ENCODE peak calls at places on chromosomes 2 and 18, in four cellular contexts. B is GM12891, W is GM12878, T is K562. O is an unnamed sample.

GRCh38 chr2:64352292-64352691 is 101.7 kb upstream of the LGALSL start:
- DNase-seq in B (no peak), W (no peak), T (no peak), O (no peak)

GRCh38 chr2:50746526-50746925 is 285.4 kb downstream of the NRXN1 start:
- DNase-seq in B (peak; percentile 5), W (no peak), T (peak; percentile 11), O (peak; percentile 3)

GRCh38 chr2:170714156-170715061 is 728 bp upstream of the SP5 start:
- DNase-seq in B (peak; percentile 29), W (no peak), T (peak; percentile 96), O (no peak)

GRCh38 chr2:174227748-174228147 is 20.6 kb downstream of the OLA1 start:
- DNase-seq in B (no peak), W (no peak), T (no peak), O (no peak)

GRCh38 chr18:68431922-68432198 is 283.0 kb downstream of the TMX3 start:
- DNase-seq in B (no peak), W (no peak), T (no peak), O (no peak)

GRCh38 chr2:69995511-69995910 is 34.1 kb upstream of the ASPRV1 start:
- DNase-seq in B (no peak), W (no peak), T (no peak), O (no peak)

GRCh38 chr2:3243804-3244203 is 133.8 kb downstream of the EIPR1 start:
- DNase-seq in B (no peak), W (no peak), T (no peak), O (no peak)

GRCh38 chr2:189685540-189686229 is 11.2 kb downstream of the ANKAR start:
- DNase-seq in B (no peak), W (no peak), T (no peak), O (peak; percentile 64)

GRCh38 chr18:34647251-34647650 is 62.8 kb upstream of the DTNA start:
- DNase-seq in B (no peak), W (no peak), T (no peak), O (no peak)

GRCh38 chr18:55095579-55095978 is 136.3 kb upstream of the CCDC68 start:
- DNase-seq in B (no peak), W (no peak), T (no peak), O (no peak)

GRCh38 chr2:14621114-14621513 is 11.4 kb upstream of the LRATD1 start:
- DNase-seq in B (no peak), W (no peak), T (no peak), O (no peak)

GRCh38 chr2:101064868-101065549 is 62.9 kb downstream of the RPL31 start:
- DNase-seq in B (no peak), W (no peak), T (no peak), O (no peak)

GRCh38 chr2:85796549-85797262 is 42.9 kb downstream of the ATOH8 start:
- DNase-seq in B (no peak), W (no peak), T (no peak), O (no peak)

GRCh38 chr2:139080244-139080643 is 300.1 kb upstream of the NXPH2 start:
- DNase-seq in B (no peak), W (no peak), T (no peak), O (no peak)

GRCh38 chr2:98576666-98577312 is 31.5 kb downstream of the COA5 start:
- DNase-seq in B (no peak), W (no peak), T (no peak), O (no peak)

GRCh38 chr2:59734743-59735142 is 818.7 kb downstream of the BCL11A start:
- DNase-seq in B (no peak), W (no peak), T (no peak), O (no peak)

GRCh38 chr18:45456076-45457066 is 158.9 kb upstream of the SLC14A2 start:
- DNase-seq in B (no peak), W (no peak), T (no peak), O (no peak)
- TF ChIP-seq SPI1 in B (no peak), W (peak; percentile 66), T (peak; percentile 60), O (peak; percentile 84)

DNA sequence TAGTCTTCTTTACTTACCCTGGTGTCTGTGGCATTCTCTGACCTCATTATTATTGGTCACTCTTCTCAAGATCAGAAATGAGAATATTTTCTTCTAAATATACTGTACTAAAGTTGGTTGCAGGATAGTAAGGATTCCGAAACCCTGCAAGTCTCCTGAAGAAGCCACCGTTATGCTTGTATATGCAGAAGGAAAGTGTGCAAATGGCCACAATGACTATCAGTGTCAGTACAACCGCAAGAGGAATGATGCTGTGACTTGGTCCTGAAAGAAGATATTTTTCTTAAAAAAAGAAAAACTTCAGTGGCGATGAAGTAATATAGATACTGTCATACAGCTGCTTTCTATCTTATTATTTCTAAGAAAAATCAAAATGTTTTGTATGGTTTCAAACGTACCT is 120.7 kb downstream of the PLA2R1 start:
- DNase-seq in B (no peak), W (no peak), T (no peak), O (no peak)
- TF ChIP-seq SPI1 in B (no peak), W (no peak), T (no peak), O (no peak)

GRCh38 chr2:58634653-58635347 is 393.7 kb upstream of the FANCL start:
- DNase-seq in B (no peak), W (no peak), T (no peak), O (no peak)
- TF ChIP-seq SPI1 in B (no peak), W (no peak), T (no peak), O (no peak)

DNA sequence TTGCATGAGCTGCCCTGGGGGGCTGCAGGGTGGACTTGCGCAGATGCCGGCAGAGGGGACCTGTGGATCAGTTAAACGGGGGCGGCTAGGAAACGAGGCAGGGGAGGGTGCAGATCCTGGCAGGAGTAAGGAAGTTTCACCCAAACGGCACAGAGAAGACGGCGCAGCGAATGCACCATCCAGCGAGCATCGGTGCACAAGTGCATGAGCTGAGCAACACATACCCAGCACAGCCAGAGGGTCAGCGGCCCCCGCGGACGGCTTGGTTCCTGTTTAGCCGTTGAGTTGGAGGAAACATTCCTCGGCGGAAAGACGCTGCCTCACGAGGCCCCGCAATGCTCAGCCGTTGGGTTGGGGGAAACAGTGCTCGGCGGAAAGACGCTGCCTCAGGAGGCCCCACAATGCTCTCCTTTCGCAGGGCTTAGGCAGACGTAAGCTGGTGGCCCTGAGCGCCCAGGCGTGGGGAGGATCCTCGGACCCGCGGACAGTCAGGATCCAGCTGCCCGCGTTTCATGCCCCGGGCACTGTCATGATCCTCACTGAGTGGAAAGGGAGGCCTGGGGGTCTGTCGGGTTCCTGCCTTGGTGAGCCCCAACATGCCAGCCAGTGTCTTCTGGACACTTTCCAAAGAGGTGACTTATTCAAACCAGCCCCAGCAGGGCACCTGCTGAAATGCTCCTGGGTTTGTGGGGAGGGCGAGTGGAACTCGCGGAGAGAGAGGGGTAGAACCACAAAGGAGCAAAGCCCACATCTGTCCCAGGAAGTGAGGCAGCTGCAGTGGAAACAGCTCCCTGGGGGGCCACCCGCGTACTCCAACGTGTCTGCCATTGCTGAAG is 86.3 kb downstream of the NDUFA10 start:
- DNase-seq in B (no peak), W (no peak), T (no peak), O (no peak)
- TF ChIP-seq SPI1 in B (no peak), W (no peak), T (no peak), O (no peak)

DNA sequence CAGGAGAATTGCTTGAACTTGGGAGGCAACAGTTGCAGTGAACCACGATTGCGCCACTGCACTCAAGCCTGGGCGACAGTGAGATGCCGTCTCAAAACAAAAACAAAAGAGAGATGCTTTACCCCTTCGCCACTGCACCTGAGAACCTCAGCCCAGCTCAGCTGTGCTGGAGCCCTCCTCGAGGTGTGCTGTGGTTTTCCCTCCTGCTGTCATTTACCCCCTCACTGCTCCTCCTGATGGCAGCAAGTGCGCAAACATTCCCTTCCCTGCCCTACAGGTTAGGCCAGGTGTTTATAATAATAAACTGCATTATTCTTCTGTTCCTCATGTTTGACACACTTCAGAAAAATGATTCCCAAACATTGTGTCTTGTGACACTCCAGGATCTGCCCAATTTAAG is 8.4 kb downstream of the FBXO36 start:
- DNase-seq in B (no peak), W (no peak), T (no peak), O (no peak)
- TF ChIP-seq SPI1 in B (no peak), W (no peak), T (no peak), O (no peak)

GRCh38 chr18:4987452-4988405 is 209.3 kb downstream of the AKAIN1 start:
- DNase-seq in B (no peak), W (no peak), T (no peak), O (no peak)
- TF ChIP-seq SPI1 in B (no peak), W (no peak), T (no peak), O (no peak)

DNA sequence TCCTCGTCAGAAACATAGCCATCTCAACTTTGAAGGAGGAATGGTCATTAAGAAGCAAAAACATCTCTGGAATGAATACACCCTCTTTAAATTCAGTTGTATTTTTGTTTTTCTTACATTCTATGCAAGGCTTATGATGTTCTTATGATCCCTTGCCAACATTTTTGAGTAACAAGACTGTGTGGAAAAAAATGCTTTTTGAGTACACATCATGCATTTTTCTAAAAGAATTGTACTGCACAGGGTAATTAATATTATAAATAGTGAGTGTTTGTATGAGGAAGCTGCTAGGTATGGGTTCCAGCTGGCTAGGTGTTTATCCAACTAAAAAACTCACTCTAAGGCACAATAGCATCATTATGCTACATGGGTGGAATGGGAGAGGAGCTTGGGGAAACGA is 59.0 kb upstream of the SPATS2L start:
- DNase-seq in B (no peak), W (no peak), T (no peak), O (no peak)
- TF ChIP-seq SPI1 in B (no peak), W (no peak), T (no peak), O (no peak)

DNA sequence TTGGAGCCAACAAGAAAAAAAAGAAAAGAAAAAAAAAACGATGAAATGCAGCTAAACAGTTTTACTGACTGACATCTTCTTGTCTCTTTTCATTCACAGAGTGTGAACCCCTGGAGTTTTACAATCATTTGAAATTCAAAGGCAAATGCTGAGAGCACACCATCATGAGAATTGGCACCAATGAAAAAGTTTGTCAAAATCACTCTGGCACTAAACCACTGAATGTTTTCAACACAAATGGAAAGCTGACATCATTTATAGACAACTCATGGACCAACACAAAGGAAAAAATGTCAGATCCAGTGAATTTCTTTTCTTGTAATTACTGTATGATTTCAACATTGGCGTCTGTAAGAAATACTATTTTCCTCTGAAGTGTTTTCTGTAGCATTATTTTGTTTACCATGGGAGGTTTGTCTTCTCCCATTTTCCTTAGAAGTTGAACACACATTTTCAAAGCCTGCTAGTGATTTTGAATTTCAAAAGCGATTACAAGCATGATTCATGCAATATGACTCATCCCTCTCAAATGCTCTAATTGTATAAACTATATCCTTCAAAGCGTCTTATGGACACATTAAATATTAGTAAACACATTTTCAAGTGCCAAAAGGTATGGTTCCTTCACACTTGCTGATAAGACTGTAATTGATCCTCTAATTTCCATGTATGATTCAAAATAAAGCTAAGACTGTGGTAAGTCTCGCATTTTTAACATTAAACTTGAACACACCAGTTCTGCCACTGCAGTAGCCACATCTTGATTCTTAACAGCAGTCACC is 513.1 kb downstream of the LRRTM4 start:
- DNase-seq in B (no peak), W (no peak), T (no peak), O (no peak)
- TF ChIP-seq SPI1 in B (no peak), W (no peak), T (no peak), O (no peak)

O was measured in HL-60.